ENCODE peak calls at places on chromosome 5, in five cellular contexts. P is GM12878, X is HepG2, I is HCT116, W is H1. M is an unnamed sample.

GRCh38 chr5:132953710-132954109 is 9.7 kb downstream of the AFF4 start:
- DNase-seq in P (no peak), X (no peak), I (no peak), W (no peak), M (no peak)

GRCh38 chr5:79236364-79236969 is 536 bp downstream of the JMY start:
- DNase-seq in P (no peak), X (no peak), I (no peak), W (no peak), M (peak)

GRCh38 chr5:154097031-154097430 is 58.3 kb downstream of the MFAP3 start:
- DNase-seq in P (no peak), X (peak), I (no peak), W (no peak), M (no peak)

GRCh38 chr5:168165221-168165965 is 126.1 kb upstream of the WWC1 start:
- DNase-seq in P (no peak), X (no peak), I (no peak), W (peak), M (no peak)

GRCh38 chr5:92309336-92309991 is 926.3 kb upstream of the ARRDC3 start:
- DNase-seq in P (no peak), X (peak), I (peak), W (no peak), M (peak)

GRCh38 chr5:168404366-168404765 is 81.9 kb upstream of the RARS1 start:
- DNase-seq in P (no peak), X (no peak), I (no peak), W (no peak), M (no peak)

GRCh38 chr5:59178482-59178881 is 595.6 kb downstream of the RAB3C start:
- DNase-seq in P (no peak), X (no peak), I (no peak), W (no peak), M (no peak)

GRCh38 chr5:35919191-35919590 is 19.2 kb downstream of the CAPSL start:
- DNase-seq in P (no peak), X (no peak), I (no peak), W (no peak), M (no peak)

GRCh38 chr5:79834420-79835219 is 145.0 kb downstream of the CMYA5 start:
- DNase-seq in P (no peak), X (no peak), I (no peak), W (no peak), M (no peak)

DNA sequence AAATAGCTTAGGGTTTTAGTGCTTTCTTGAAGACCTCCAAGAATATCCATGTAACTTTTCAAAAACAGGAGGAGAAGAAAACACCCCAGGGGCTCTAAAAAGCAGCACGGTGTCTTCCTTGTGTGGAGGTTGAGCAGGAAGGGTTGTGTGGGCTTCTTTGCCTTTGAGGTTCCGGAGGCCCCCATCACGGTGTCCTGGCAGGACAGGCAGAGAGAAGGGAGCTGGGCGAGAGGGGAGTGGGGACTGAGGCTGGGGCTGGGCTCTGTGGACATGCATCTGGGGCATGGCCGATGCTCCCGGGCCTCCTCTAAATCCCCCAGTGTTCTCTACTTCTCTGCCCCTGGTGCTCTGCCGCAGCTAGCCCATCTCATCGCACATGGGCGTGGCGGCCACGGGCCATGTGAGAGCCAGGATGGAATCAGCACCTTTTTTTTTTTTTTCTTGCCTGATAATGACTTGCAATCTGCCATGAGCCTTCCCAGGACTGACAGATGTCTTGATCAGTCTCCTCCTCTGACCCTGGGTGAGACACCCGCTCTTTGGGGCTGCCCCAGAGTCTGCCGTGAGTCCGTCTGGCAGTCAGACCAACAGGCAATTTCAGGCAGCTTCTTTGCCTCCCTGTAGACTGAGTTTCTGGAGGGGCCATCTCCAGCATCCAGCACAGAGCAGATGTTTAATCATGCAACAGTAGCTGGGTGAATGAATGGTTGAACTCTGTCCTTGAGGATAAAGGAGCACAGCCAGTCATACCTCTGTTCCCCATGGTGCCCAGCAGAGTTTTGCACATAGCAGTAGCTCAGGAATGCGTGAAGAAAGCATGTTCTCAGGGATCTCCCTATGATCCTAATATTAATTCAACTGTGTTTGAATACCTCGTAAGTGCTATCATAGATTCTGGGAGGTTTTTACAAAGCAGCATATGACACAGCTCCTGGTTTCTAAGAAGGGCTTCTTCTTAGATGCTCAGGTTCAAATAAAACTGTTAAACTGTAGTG is 12.1 kb downstream of the CXCL14 start:
- DNase-seq in P (no peak), X (no peak), I (no peak), W (no peak), M (no peak)
- TF ChIP-seq JUND in P (no peak), X (no peak), I (no peak), W (no peak), M (no peak)

GRCh38 chr5:41415242-41415641 is 95.2 kb downstream of the PLCXD3 start:
- DNase-seq in P (no peak), X (no peak), I (no peak), W (no peak), M (no peak)

GRCh38 chr5:41412496-41412895 is 97.9 kb downstream of the PLCXD3 start:
- DNase-seq in P (no peak), X (no peak), I (no peak), W (no peak), M (no peak)

GRCh38 chr5:41413067-41413466 is 97.3 kb downstream of the PLCXD3 start:
- DNase-seq in P (no peak), X (no peak), I (no peak), W (no peak), M (no peak)

GRCh38 chr5:41416336-41416735 is 94.1 kb downstream of the PLCXD3 start:
- DNase-seq in P (no peak), X (no peak), I (no peak), W (no peak), M (no peak)

GRCh38 chr5:41414598-41414997 is 95.8 kb downstream of the PLCXD3 start:
- DNase-seq in P (no peak), X (peak), I (peak), W (no peak), M (no peak)
- TF ChIP-seq JUND in P (no peak), X (no peak), I (peak), W (no peak), M (no peak)

GRCh38 chr5:151688406-151688805 is 1.7 kb upstream of the SPARC start:
- DNase-seq in P (no peak), X (no peak), I (no peak), W (no peak), M (no peak)

GRCh38 chr5:151684690-151685361 is 1.9 kb downstream of the SPARC start:
- DNase-seq in P (no peak), X (no peak), I (no peak), W (peak), M (peak)

GRCh38 chr5:151683936-151684586 is 2.7 kb downstream of the SPARC start:
- DNase-seq in P (no peak), X (no peak), I (no peak), W (no peak), M (no peak)

GRCh38 chr5:151686673-151687378 is at the start of gene SPARC:
- DNase-seq in P (no peak), X (no peak), I (no peak), W (peak), M (no peak)

DNA sequence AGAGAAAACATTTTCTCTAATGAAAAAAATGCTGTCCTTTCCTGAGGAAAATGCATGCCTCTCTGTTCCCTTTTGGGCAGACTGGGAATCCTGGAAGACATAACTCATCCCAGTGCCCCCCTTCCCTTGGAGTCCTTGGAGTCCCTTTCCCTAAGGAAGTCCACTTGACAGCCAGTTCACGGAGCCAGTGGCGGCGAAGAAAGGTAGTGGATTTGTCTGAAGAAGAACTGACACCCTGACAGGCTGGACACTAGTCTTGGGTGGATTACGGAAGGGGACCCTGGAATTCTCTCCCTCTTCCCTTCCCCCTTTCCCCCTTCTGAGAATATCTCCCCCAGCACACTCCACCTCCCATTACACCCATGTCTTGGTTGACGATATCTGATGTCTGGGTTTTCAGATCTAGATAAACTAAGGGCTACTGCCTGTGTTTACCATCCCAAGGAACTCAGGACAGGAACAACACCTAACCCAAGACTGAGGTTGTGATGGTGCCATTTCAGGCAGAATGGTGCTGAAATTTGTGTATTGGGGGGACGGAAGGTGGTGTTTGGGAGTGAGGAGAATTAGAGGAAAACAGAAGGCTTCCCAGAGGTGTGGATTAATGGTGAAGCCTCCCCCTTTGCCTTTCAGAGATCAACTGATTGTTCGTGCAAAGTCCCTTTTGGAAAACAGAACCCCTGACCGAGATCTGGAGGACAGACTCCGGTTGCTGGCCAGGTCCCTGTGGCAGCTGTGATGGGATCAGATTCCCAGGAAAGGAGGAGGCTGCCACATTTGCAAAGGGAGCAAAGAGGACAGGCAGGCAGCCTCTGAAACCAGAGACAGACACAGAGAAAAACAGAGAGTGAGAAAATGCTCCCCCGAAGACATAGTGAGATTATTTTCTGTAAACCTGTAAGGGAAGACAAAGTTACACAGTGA is 704 bp downstream of the SPARC start:
- DNase-seq in P (no peak), X (no peak), I (no peak), W (no peak), M (no peak)
- TF ChIP-seq JUND in P (no peak), X (no peak), I (no peak), W (no peak), M (no peak)

DNA sequence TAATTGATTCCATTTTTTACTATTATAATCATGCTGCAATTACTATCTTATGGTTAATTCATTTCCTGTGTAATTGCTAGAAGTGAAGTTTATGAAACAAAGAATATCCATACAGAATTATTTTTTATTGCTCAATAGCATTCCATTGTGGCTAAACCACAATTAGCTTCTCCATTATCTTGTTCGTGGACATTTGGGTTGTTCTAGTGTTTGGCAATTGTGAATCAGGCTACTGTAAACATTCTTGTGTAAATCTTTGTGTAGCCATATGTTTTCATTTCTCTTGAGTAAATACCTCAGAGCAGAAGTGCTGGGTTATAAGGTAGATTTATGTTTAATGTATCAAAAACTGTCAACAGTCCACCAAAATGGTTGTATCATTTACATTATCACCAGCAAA is 341.1 kb downstream of the MAT2B start:
- DNase-seq in P (no peak), X (no peak), I (no peak), W (no peak), M (peak)
- TF ChIP-seq JUND in P (no peak), X (no peak), I (no peak), W (no peak), M (no peak)

GRCh38 chr5:102511666-102512065 is 12.9 kb upstream of the SLCO6A1 start:
- DNase-seq in P (no peak), X (no peak), I (no peak), W (no peak), M (no peak)
- TF ChIP-seq JUND in P (no peak), X (no peak), I (no peak), W (no peak), M (no peak)

GRCh38 chr5:174363934-174364333 is 318.4 kb downstream of the NSG2 start:
- DNase-seq in P (no peak), X (no peak), I (no peak), W (no peak), M (no peak)
- TF ChIP-seq JUND in P (no peak), X (no peak), I (no peak), W (no peak), M (no peak)

M was measured in T47D.